ENCODE peak calls at places on chromosome 21, in four cellular contexts. U is HepG2, Y is HCT116, M is Panc1. L is an unnamed sample.
A peak's percentile ranks its signal among the peaks of the same experiment; 100 is the strongest.

GRCh38 chr21:34020934-34021553 is 52.3 kb upstream of the MRPS6 start:
- DNase-seq in U (no peak), Y (no peak), M (no peak), L (no peak)

GRCh38 chr21:33936221-33937038 is 20.8 kb upstream of the ATP5PO start:
- DNase-seq in U (no peak), Y (no peak), M (no peak), L (no peak)

GRCh38 chr21:32445101-32445500 is 32.6 kb downstream of the EVA1C start:
- DNase-seq in U (no peak), Y (no peak), M (no peak), L (no peak)

GRCh38 chr21:36155603-36156338 is 853 bp upstream of the DOP1B start:
- DNase-seq in U (no peak), Y (no peak), M (no peak), L (no peak)

GRCh38 chr21:25518491-25518911 is 88.8 kb downstream of the MRPL39 start:
- DNase-seq in U (no peak), Y (no peak), M (no peak), L (no peak)

GRCh38 chr21:16162953-16163352 is 433.2 kb downstream of the USP25 start:
- DNase-seq in U (no peak), Y (no peak), M (no peak), L (no peak)

GRCh38 chr21:22235866-22236590 is 1237.8 kb downstream of the NCAM2 start:
- DNase-seq in U (no peak), Y (no peak), M (no peak), L (no peak)

GRCh38 chr21:39612233-39613028 is at the start of gene B3GALT5:
- DNase-seq in U (no peak), Y (peak; percentile 15), M (no peak), L (no peak)

GRCh38 chr21:29299046-29299905 is 554 bp downstream of the BACH1 start:
- DNase-seq in U (peak; percentile 65), Y (no peak), M (no peak), L (peak; percentile 78)

GRCh38 chr21:39060485-39061099 is 122.7 kb downstream of the PSMG1 start:
- DNase-seq in U (no peak), Y (no peak), M (no peak), L (no peak)

GRCh38 chr21:17650301-17650700 is 37.6 kb upstream of the BTG3 start:
- DNase-seq in U (peak; percentile 32), Y (no peak), M (no peak), L (no peak)

GRCh38 chr21:15015622-15016471 is 49.0 kb downstream of the NRIP1 start:
- DNase-seq in U (no peak), Y (no peak), M (no peak), L (no peak)

GRCh38 chr21:30446969-30447368 is 6.9 kb downstream of the KRTAP15-1 start:
- DNase-seq in U (no peak), Y (no peak), M (no peak), L (no peak)

GRCh38 chr21:43289966-43290365 is 121.2 kb downstream of the CRYAA start:
- DNase-seq in U (no peak), Y (no peak), M (no peak), L (no peak)

GRCh38 chr21:29233611-29234540 is 64.8 kb upstream of the BACH1 start:
- DNase-seq in U (no peak), Y (no peak), M (no peak), L (no peak)

GRCh38 chr21:33961061-33961460 is 45.5 kb upstream of the ATP5PO start:
- DNase-seq in U (no peak), Y (no peak), M (no peak), L (no peak)

GRCh38 chr21:43306911-43307676 is 119.8 kb downstream of the SIK1 start:
- DNase-seq in U (peak; percentile 61), Y (no peak), M (peak; percentile 55), L (no peak)

GRCh38 chr21:35416866-35417453 is 367.9 kb upstream of the RUNX1 start:
- DNase-seq in U (no peak), Y (no peak), M (no peak), L (no peak)

GRCh38 chr21:35562876-35563275 is 497.4 kb downstream of the SETD4 start:
- DNase-seq in U (no peak), Y (no peak), M (no peak), L (no peak)

GRCh38 chr21:36847189-36847588 is 119.3 kb downstream of the HLCS start:
- DNase-seq in U (peak; percentile 59), Y (no peak), M (no peak), L (no peak)

GRCh38 chr21:35940074-35940927 is 120.0 kb downstream of the SETD4 start:
- DNase-seq in U (peak; percentile 45), Y (peak; percentile 68), M (peak; percentile 38), L (peak; percentile 52)

GRCh38 chr21:23951251-23951650 is 1656.0 kb downstream of the MRPL39 start:
- DNase-seq in U (no peak), Y (no peak), M (peak; percentile 65), L (no peak)

GRCh38 chr21:25560151-25560783 is 47.0 kb downstream of the MRPL39 start:
- DNase-seq in U (no peak), Y (no peak), M (no peak), L (no peak)

DNA sequence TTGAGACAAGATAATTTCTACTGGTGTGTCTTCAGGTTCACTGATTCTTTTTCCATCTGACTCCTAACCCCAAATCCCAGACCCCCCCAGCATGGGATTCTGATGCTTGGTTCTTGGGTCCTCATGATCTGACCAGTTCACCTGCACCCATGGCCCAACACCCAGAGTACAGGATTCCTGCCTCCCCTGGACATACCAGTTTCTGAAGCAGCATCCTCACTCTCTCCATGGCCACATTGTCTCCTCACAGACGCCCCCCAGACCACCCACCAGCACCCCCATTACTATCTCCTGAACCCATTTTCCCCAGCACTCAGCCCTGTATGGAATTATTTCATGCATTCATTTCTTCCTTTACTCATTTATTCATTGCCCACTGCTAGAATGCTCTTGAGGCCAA is 864 bp upstream of the KRTAP12-3 start:
- DNase-seq in U (no peak), Y (no peak), M (no peak), L (no peak)
- TF ChIP-seq TCF7L2 in U (no peak), Y (no peak), M (no peak), L (no peak)

DNA sequence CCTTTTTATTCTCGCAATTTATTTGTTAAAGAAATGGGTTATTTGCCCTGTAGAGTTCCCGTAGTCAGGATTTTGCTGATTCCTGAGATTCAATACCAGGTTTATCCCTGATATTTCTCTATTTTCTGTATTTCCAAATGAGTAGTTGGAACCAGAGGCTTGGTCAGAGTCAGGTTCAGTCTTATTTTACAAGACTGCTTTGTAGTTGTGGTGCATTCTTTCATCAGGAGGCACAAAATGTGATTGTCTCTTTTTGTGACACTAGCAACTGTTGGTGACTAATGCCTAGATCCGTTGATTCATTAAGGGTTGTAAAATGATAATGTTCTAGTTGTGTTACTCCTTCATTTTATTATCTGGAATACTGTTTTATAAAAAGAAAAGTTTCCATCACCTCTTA is 95.5 kb upstream of the TPTE start:
- DNase-seq in U (no peak), Y (no peak), M (no peak), L (no peak)
- H3K4me3 ChIP-seq in U (no peak overlapping the region), Y (no peak overlapping the region), M (no peak overlapping the region), L (no peak overlapping the region)

DNA sequence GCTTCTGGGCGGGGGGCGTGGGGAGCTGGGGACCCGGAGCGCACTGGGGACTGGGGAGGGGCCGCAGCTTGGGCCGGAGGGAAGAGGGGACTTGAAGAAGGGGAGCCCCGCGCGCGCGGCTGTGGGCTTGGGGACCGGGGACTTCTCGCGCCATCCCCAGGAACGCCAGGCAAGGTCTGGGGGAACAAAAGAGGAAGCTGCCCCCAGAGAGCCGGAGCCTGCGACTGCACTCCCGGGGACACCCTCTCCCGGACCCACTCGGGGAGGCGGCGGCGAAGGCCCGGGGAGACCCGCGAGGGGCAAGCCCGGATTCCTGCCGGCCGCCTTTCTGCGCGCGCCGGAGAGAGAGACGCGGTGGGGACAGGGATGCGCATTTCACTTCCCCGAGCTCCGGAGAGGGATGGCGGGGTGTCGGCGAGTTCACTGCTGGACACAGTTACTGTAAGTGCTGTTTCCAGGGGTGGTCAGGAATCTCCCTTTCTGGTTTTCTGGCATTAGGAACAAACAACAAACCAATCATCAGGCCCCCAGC is 732 bp downstream of the ABCG1 start:
- DNase-seq in U (no peak), Y (no peak), M (no peak), L (no peak)
- TF ChIP-seq TCF7L2 in U (no peak), Y (no peak), M (no peak), L (no peak)

DNA sequence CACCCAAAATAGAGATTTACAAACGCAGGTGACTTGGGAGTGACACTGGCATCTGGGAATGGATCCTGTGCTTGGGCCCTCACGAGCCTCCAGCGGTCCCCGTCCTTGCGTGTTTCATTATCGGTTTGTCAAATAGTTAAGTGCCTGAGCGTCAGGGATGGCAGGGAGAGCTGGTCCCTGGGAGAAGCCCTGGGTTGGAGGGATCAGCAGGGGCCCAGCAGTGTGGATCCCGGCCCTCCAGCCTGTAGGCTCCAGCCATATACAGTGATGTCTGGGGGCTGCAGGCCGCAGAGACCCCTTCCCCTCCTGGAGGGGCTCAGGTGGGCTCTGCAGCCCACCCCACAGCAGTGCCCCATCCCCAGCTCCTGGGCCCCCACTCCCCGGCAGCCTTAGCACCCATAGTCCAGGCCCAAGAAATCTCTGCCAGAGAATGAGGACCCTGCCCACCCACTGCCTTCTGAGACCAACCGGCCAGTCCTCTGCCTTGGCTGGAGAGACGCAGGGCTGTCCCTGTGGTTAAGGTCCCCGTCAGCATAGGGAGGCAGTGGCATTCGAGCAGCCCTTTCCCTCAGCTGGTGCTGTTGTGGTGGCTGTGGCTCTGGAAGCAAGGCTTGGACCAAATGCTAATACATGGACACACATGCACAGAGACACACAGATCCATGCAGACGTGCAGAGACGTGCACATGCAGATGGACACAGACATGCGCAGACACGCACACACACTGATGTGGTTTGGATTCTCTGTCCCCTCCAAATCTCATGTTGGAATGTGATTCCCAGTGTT is 2.4 kb upstream of the SLC19A1 start:
- DNase-seq in U (no peak), Y (no peak), M (no peak), L (no peak)
- H3K4me3 ChIP-seq in U (no peak overlapping the region), Y (no peak overlapping the region), M (no peak overlapping the region), L (no peak overlapping the region)

DNA sequence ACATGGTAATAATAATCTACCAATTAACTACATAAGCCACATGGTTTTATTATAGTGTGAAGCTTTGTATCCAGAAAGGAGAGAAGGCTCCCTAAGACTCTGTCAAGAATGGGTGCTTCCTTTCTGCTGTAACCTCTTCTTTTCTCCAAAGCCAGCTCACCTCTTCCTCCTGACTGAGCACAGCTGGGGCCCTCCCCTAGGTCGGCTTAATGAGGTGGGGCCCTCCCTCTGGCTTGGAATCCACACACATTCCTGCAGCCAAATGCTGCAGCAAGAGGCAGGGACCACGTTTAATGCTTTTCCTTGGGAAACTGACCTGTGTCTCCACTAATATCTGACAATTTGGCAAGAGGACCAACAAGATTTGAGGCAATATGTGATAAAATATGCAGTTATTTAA is 94.8 kb downstream of the DSCAM start:
- DNase-seq in U (no peak), Y (no peak), M (no peak), L (no peak)
- TF ChIP-seq TCF7L2 in U (no peak), Y (no peak), M (no peak), L (no peak)